ENCODE peak calls at places on chromosomes 16 and 17, in ten cellular contexts. V is psoas muscle; A is stomach; N is bronchial epithelial cell; K is lower lobe of right lung; E is lung; U is neural progenitor cell; D is CD4-positive, alpha-beta memory T cell; O is AG09309; P is Peyer's patch. I is an unnamed sample.

GRCh38 chr16:50573947-50574751 is 26.0 kb downstream of the NKD1 start:
- DNase-seq in P (no peak), O (no peak), A (no peak), U (no peak), V (peak), N (no peak), D (no peak), K (no peak), E (no peak), I (no peak)

GRCh38 chr17:35808240-35808961 is 883 bp upstream of the TAF15 start:
- DNase-seq in A (no peak), P (no peak), N (no peak), K (no peak), E (no peak), D (no peak), V (no peak), U (no peak), O (no peak), I (no peak)

GRCh38 chr17:32495347-32496253 is 8.8 kb downstream of the CDK5R1 start:
- DNase-seq in E (no peak), D (peak), U (peak), A (no peak), V (peak), O (no peak), K (peak), N (no peak), P (no peak), I (no peak)

GRCh38 chr17:81191646-81192045 is 25.6 kb upstream of the AATK start:
- DNase-seq in D (no peak), N (no peak), V (no peak), O (no peak), A (no peak), E (no peak), K (no peak), P (no peak), U (no peak), I (no peak)

GRCh38 chr17:35496470-35497290 is 40.8 kb downstream of the SLFN12L start:
- DNase-seq in A (no peak), N (no peak), O (no peak), K (no peak), D (no peak), E (no peak), V (no peak), P (no peak), U (no peak), I (no peak)

GRCh38 chr16:58272855-58273254 is 22.0 kb downstream of the PRSS54 start:
- DNase-seq in N (no peak), E (no peak), D (no peak), U (no peak), A (no peak), V (no peak), O (no peak), P (no peak), K (no peak), I (no peak)

GRCh38 chr16:47986031-47986430 is 169.8 kb downstream of the ABCC12 start:
- DNase-seq in P (no peak), K (no peak), N (no peak), U (no peak), O (no peak), E (no peak), A (no peak), V (no peak), D (no peak), I (no peak)

GRCh38 chr16:59044616-59045015 is 310.5 kb upstream of the GOT2 start:
- DNase-seq in K (no peak), P (no peak), E (no peak), A (no peak), U (no peak), N (no peak), O (no peak), D (no peak), V (no peak), I (no peak)

GRCh38 chr17:35117984-35118383 is 1.7 kb downstream of the RAD51D start:
- DNase-seq in N (peak), K (no peak), A (no peak), O (no peak), V (no peak), U (no peak), E (no peak), P (no peak), D (no peak), I (no peak)

GRCh38 chr16:77213542-77214108 is 14.4 kb downstream of the SYCE1L start:
- DNase-seq in P (no peak), E (peak), D (no peak), O (peak), N (peak), V (no peak), K (no peak), U (no peak), A (no peak), I (no peak)

GRCh38 chr16:78523212-78523995 is 423.9 kb downstream of the WWOX start:
- DNase-seq in D (no peak), A (no peak), N (no peak), O (no peak), U (no peak), V (no peak), K (no peak), P (no peak), E (no peak), I (no peak)

GRCh38 chr17:65332375-65332774 is 195.2 kb downstream of the RGS9 start:
- DNase-seq in U (no peak), A (no peak), E (no peak), D (no peak), N (peak), K (no peak), V (no peak), P (no peak), O (peak), I (no peak)

GRCh38 chr17:61597606-61598005 is 6.6 kb upstream of the NACA2 start:
- DNase-seq in N (no peak), K (no peak), U (no peak), A (no peak), P (no peak), V (no peak), E (no peak), O (no peak), D (no peak), I (no peak)

GRCh38 chr16:65574311-65574966 is 452.6 kb upstream of the CDH11 start:
- DNase-seq in D (no peak), N (no peak), P (no peak), V (no peak), U (no peak), O (no peak), K (no peak), A (no peak), E (no peak), I (no peak)

GRCh38 chr17:44374306-44375195 is 10.9 kb upstream of the FAM171A2 start:
- DNase-seq in A (no peak), E (no peak), N (peak), O (no peak), V (no peak), P (no peak), D (no peak), U (peak), K (no peak), I (peak)

GRCh38 chr17:38611070-38611786 is 5.5 kb upstream of the SRCIN1 start:
- DNase-seq in O (no peak), K (no peak), V (no peak), N (no peak), A (no peak), U (no peak), P (no peak), E (no peak), D (no peak), I (peak)

GRCh38 chr17:77716289-77716929 is 242.1 kb upstream of the TNRC6C start:
- DNase-seq in N (no peak), O (no peak), E (no peak), K (no peak), U (peak), V (no peak), D (no peak), A (no peak), P (no peak), I (no peak)

GRCh38 chr16:28829747-28830146 is 6.9 kb downstream of the ATXN2L start:
- DNase-seq in K (no peak), E (no peak), O (no peak), A (no peak), U (no peak), P (no peak), D (no peak), V (no peak), N (no peak), I (no peak)

GRCh38 chr17:68197091-68197996 is 50.5 kb upstream of the AMZ2 start:
- DNase-seq in U (peak), K (no peak), P (no peak), O (no peak), N (no peak), A (no peak), D (peak), E (no peak), V (peak), I (peak)

GRCh38 chr17:79834575-79835469 is 4.4 kb downstream of the CBX4 start:
- DNase-seq in N (no peak), O (no peak), V (peak), P (no peak), A (no peak), K (peak), E (no peak), U (peak), D (peak), I (peak)

GRCh38 chr16:5025171-5025632 is 8.5 kb downstream of the NAGPA start:
- DNase-seq in U (peak), A (peak), D (no peak), K (no peak), P (no peak), E (no peak), O (no peak), V (no peak), N (no peak), I (no peak)

GRCh38 chr16:75087040-75087979 is 29.3 kb downstream of the LDHD start:
- DNase-seq in P (no peak), D (no peak), K (no peak), A (no peak), E (no peak), U (no peak), V (no peak), O (no peak), N (peak), I (peak)

GRCh38 chr16:57946181-57946801 is 24.6 kb downstream of the CNGB1 start:
- DNase-seq in K (no peak), O (no peak), V (no peak), P (no peak), U (no peak), N (no peak), E (no peak), D (no peak), A (no peak), I (no peak)

GRCh38 chr17:51120357-51120738 is 320 bp downstream of the SPAG9 start:
- DNase-seq in P (peak), D (peak), E (no peak), V (no peak), U (no peak), K (no peak), N (peak), A (peak), O (no peak), I (no peak)

GRCh38 chr17:81102869-81103268 is 62.4 kb upstream of the PVALEF start:
- DNase-seq in D (no peak), P (no peak), V (no peak), A (no peak), O (no peak), N (no peak), U (no peak), K (no peak), E (no peak), I (no peak)

GRCh38 chr16:7744546-7745294 is 412.1 kb downstream of the RBFOX1 start:
- DNase-seq in V (no peak), E (no peak), U (no peak), P (no peak), K (no peak), D (no peak), N (no peak), A (no peak), O (no peak), I (no peak)

GRCh38 chr17:68133370-68134045 is 98.0 kb downstream of the KPNA2 start:
- DNase-seq in N (no peak), V (no peak), P (no peak), A (no peak), O (no peak), K (no peak), U (peak), E (no peak), D (no peak), I (no peak)

GRCh38 chr16:82379601-82380000 is 209.6 kb upstream of the MPHOSPH6 start:
- DNase-seq in E (no peak), D (no peak), P (no peak), O (no peak), N (no peak), U (no peak), V (no peak), K (no peak), A (no peak), I (no peak)

GRCh38 chr16:53995378-53995777 is 291.2 kb downstream of the IRX3 start:
- DNase-seq in O (no peak), P (no peak), U (no peak), V (no peak), A (no peak), K (no peak), D (no peak), N (no peak), E (no peak), I (no peak)

GRCh38 chr16:49453983-49454382 is 80.4 kb downstream of the C16orf78 start:
- DNase-seq in U (no peak), N (no peak), E (no peak), A (no peak), K (no peak), V (no peak), P (no peak), O (no peak), D (no peak), I (no peak)

GRCh38 chr16:1054660-1055556 is 17.6 kb upstream of the SSTR5 start:
- DNase-seq in K (peak), U (peak), D (peak), A (peak), O (no peak), N (peak), V (peak), P (peak), E (no peak), I (peak)

GRCh38 chr16:84461504-84462295 is 42.8 kb downstream of the MEAK7 start:
- DNase-seq in N (no peak), D (no peak), U (no peak), A (no peak), K (no peak), E (no peak), O (no peak), V (no peak), P (no peak), I (peak)

GRCh38 chr16:13439766-13440165 is 480.2 kb upstream of the ERCC4 start:
- DNase-seq in O (no peak), N (no peak), U (peak), A (no peak), D (no peak), V (no peak), K (no peak), P (no peak), E (no peak), I (no peak)

GRCh38 chr16:13438064-13438463 is 481.9 kb upstream of the ERCC4 start:
- DNase-seq in K (no peak), P (no peak), D (no peak), N (no peak), O (no peak), E (no peak), V (no peak), U (no peak), A (no peak), I (no peak)

GRCh38 chr16:13436641-13437423 is 483.1 kb upstream of the ERCC4 start:
- DNase-seq in O (no peak), K (no peak), U (no peak), V (no peak), P (no peak), N (peak), E (no peak), D (no peak), A (no peak), I (no peak)

GRCh38 chr16:13435415-13435814 is 484.5 kb upstream of the ERCC4 start:
- DNase-seq in A (no peak), P (no peak), D (no peak), V (no peak), N (no peak), O (no peak), E (no peak), K (no peak), U (no peak), I (no peak)

GRCh38 chr16:13435873-13436474 is 484.0 kb upstream of the ERCC4 start:
- DNase-seq in P (no peak), N (no peak), U (peak), O (no peak), V (no peak), A (no peak), D (no peak), K (no peak), E (no peak), I (no peak)
- H3K4me3 ChIP-seq in P (no peak), N (no peak), U (no peak), O (no peak), V (no peak), A (no peak), D (no peak), K (no peak), E (no peak), I (no peak)

GRCh38 chr16:3576211-3576610 is 992 bp downstream of the NLRC3 start:
- DNase-seq in E (no peak), V (no peak), K (no peak), N (no peak), U (no peak), A (no peak), O (no peak), P (no peak), D (peak), I (no peak)
- H3K4me3 ChIP-seq in E (no peak), V (no peak), K (peak), N (no peak), U (no peak), A (peak), O (no peak), P (peak), D (peak), I (no peak)

GRCh38 chr17:57953703-57954420 is 1.4 kb downstream of the CUEDC1 start:
- DNase-seq in P (no peak), D (no peak), U (no peak), N (no peak), A (no peak), E (no peak), K (no peak), V (no peak), O (no peak), I (no peak)

GRCh38 chr17:57955183-57955952 is at the start of gene CUEDC1:
- DNase-seq in N (no peak), D (peak), A (peak), P (peak), O (no peak), U (peak), K (peak), E (peak), V (peak), I (peak)

GRCh38 chr17:57953219-57953618 is 2.0 kb downstream of the CUEDC1 start:
- DNase-seq in E (no peak), O (no peak), P (no peak), D (no peak), U (no peak), N (no peak), V (no peak), A (no peak), K (no peak), I (no peak)

GRCh38 chr17:57956311-57957119 is 1.3 kb upstream of the CUEDC1 start:
- DNase-seq in E (no peak), V (no peak), P (peak), U (no peak), O (no peak), K (no peak), N (no peak), A (peak), D (peak), I (no peak)

DNA sequence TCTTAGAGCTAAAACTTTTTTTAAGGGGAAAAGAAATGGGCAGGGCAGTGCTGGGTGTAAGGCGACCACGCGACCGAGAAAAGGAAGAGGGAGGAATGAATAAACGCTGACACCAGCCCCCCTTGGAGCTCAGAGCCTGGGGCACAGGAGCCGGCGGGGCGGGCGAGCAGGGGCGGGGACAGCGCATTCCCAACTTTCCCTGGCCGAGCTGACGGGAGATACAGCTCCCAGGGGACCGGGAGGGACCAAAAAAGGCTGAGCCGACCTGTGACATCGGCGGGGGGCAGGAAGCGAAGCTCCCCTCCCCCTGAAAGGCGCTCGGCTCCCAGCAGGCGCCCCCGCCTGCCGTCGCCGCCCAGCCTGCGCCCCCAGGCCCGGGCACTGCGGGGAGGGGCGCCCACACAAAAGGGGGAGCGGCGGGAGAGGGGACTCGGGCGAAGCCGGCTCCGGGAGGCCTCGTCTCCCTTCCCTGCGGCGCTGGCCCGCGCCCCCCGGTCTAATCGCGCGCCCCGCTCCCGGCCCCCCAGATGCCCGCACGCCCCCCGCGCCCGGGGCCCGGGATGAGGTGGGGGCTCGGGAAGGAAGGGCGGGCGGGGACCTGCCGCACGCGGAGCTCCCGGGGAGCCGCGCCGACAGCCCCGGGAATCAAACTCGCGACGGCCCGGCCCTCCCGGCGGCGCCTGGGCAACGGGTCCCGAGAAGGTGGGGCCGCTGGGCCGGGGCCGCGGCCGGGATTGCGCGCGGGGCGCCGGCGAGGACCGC is 610 bp downstream of the CUEDC1 start:
- DNase-seq in O (no peak), E (peak), N (no peak), V (peak), P (no peak), D (no peak), A (peak), K (peak), U (peak), I (peak)
- H3K4me3 ChIP-seq in O (peak), E (peak), N (peak), V (peak), P (peak), D (no peak), A (peak), K (peak), U (peak), I (peak)

GRCh38 chr17:17809527-17810373 is 27.0 kb downstream of the SREBF1 start:
- DNase-seq in O (no peak), A (no peak), K (no peak), U (peak), N (no peak), V (peak), D (no peak), E (no peak), P (no peak), I (no peak)

GRCh38 chr17:17808706-17809432 is 27.9 kb downstream of the SREBF1 start:
- DNase-seq in P (no peak), N (peak), A (no peak), U (peak), V (no peak), E (no peak), O (no peak), K (no peak), D (no peak), I (no peak)

GRCh38 chr17:17811381-17812210 is 25.2 kb downstream of the SREBF1 start:
- DNase-seq in V (no peak), U (peak), O (no peak), P (no peak), K (no peak), D (no peak), E (no peak), N (no peak), A (no peak), I (no peak)

GRCh38 chr17:17812211-17813054 is 24.4 kb downstream of the SREBF1 start:
- DNase-seq in K (peak), O (no peak), U (peak), P (peak), A (peak), N (peak), D (no peak), V (peak), E (peak), I (no peak)

DNA sequence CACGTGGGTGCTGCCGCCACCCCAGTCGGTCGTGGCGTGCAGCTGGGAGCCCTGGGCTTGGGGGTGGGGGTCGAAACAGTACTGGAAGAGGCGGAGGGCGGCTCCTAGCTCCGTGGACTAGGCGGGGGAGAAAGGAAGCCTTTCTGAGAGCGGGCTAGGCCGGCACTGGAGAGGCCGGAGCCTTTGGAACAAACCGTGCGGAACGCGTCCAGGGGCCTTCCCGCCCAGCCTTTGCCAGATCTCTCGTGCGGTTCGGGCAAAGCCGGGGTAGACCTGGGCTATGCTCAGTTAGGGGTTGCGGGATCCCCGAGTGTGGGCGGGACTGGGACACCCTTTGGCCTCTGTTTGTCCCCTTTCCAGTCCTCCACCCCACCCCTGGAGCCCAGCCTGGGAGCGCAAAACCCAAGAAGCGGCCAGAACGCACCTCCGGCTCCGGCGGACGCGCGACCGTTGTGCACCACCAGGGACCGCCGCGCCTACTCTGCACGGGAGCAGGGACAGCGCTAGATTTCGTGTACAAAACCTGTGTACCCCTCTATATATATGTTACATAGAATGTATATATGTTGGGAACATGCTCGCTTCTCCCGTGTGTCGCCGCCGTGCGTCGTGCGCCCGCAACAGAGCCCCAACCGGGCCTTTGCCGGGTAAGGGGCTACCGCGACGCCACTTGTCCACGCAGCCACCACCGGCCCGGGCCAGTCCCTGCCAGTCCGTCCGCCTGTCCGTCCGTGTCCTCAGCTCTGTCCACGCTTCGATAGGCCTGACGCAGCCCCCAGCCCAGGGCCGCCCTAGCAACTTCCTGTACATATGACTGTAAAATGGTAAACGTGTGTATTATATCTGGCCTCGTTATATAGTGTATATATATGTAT is 26.2 kb downstream of the SREBF1 start:
- DNase-seq in U (peak), D (no peak), V (no peak), P (no peak), N (no peak), K (no peak), A (no peak), E (no peak), O (no peak), I (peak)
- H3K4me3 ChIP-seq in U (peak), D (no peak), V (no peak), P (peak), N (no peak), K (peak), A (peak), E (no peak), O (no peak), I (no peak)

GRCh38 chr17:18309202-18309601 is 5.6 kb downstream of the TOP3A start:
- DNase-seq in V (no peak), A (no peak), N (no peak), K (no peak), E (no peak), D (no peak), O (no peak), U (no peak), P (no peak), I (no peak)
- H3K4me3 ChIP-seq in V (no peak), A (no peak), N (no peak), K (no peak), E (no peak), D (no peak), O (no peak), U (no peak), P (no peak), I (no peak)